ENCODE peak calls at places on chromosomes 12 and 14, in seven cellular contexts. Q, B, N, D, U, H and E are unnamed samples.

GRCh38 chr12:124774462-124775167 is 89.0 kb downstream of the SCARB1 start:
- DNase-seq in Q (no peak), B (no peak), N (peak; percentile 96), D (peak; percentile 95), U (peak; percentile 99), H (peak; percentile 98), E (peak; percentile 48)

GRCh38 chr12:105164068-105164467 is 56.5 kb downstream of the WASHC4 start:
- DNase-seq in Q (no peak), B (no peak), N (no peak), D (no peak), U (peak; percentile 32), H (peak; percentile 23), E (no peak)

GRCh38 chr14:100639280-100639679 is 52.1 kb upstream of the BEGAIN start:
- DNase-seq in Q (no peak), B (no peak), N (no peak), D (no peak), U (no peak), H (no peak), E (no peak)

GRCh38 chr12:52221912-52222457 is 11.1 kb upstream of the KRT7 start:
- DNase-seq in Q (peak; percentile 45), B (peak; percentile 99), N (no peak), D (peak; percentile 51), U (no peak), H (peak; percentile 48), E (no peak)

GRCh38 chr14:24439257-24439656 is 3.3 kb downstream of the SDR39U1 start:
- DNase-seq in Q (no peak), B (no peak), N (no peak), D (no peak), U (no peak), H (no peak), E (no peak)

GRCh38 chr14:99603471-99603933 is 505 bp downstream of the CCDC85C start:
- DNase-seq in Q (peak; percentile 43), B (peak; percentile 81), N (peak; percentile 48), D (peak; percentile 43), U (peak; percentile 41), H (peak; percentile 43), E (peak; percentile 54)

GRCh38 chr12:26701604-26702215 is 131.3 kb downstream of the ITPR2 start:
- DNase-seq in Q (no peak), B (no peak), N (peak; percentile 76), D (peak; percentile 66), U (peak; percentile 33), H (peak; percentile 75), E (no peak)

GRCh38 chr14:103889313-103890051 is 38.8 kb upstream of the TDRD9 start:
- DNase-seq in Q (no peak), B (no peak), N (peak; percentile 8), D (peak; percentile 9), U (peak; percentile 16), H (peak; percentile 35), E (no peak)

GRCh38 chr12:55009171-55009570 is 10.6 kb upstream of the NEUROD4 start:
- DNase-seq in Q (no peak), B (no peak), N (no peak), D (no peak), U (no peak), H (no peak), E (no peak)

GRCh38 chr12:459430-460258 is at the start of gene B4GALNT3:
- DNase-seq in Q (peak; percentile 37), B (peak; percentile 97), N (peak; percentile 17), D (no peak), U (no peak), H (no peak), E (peak; percentile 24)

GRCh38 chr12:2453076-2453806 is 341.5 kb upstream of the FKBP4 start:
- DNase-seq in Q (no peak), B (no peak), N (no peak), D (peak; percentile 16), U (no peak), H (no peak), E (no peak)

DNA sequence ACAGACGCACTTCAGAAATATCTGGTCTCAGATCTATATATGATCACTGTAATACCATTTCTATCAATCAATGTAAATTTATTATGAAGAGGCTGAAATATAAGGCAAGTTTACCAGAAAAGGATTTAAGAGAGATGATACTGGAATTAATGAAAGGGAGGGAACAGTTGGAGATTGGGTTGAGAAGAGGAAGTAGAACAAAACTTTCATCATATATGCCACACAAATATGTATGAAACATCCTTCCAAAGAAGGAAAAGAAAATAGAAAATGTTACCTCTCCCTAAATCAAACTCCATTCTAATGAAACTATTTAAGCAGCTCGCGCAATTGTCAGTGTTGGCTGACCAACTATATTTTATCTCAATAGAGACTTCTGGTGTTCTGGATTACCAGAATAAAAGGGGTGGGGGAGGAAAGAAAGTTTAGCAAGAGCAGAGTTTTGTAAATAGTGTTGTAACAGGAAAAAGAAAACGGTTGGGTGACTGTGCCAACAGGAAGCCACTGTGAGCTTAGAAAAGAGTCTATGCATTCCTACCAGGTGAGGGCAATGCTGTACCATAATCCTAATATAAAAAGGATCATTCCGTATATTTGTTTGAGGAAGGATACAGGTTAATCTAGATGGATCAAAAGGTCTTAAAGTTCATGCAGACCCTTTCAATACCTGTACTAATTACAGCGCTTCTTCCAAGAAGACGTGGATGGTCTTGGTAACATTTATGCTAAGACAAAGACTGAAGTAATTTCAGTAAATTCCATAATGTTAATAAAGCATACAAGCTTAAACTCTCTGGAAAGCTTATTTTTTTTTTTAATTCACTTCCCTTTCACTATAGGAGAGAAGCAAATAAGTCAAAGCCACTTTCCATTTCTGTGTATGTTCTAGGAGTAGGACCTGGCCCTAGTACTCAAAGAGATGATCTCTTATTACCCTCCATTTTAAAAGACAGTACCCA is 14.5 kb upstream of the LLPH start:
- DNase-seq in Q (no peak), B (peak; percentile 66), N (peak; percentile 96), D (peak; percentile 77), U (peak; percentile 31), H (peak; percentile 91), E (no peak)
- TF ChIP-seq CTCF in Q (peak; percentile 27), B (peak; percentile 91), N (peak; percentile 79), D (peak; percentile 65), U (peak; percentile 73), H (peak; percentile 74), E (no peak)

GRCh38 chr12:90441431-90441830 is 513.5 kb downstream of the CCER1 start:
- DNase-seq in Q (no peak), B (no peak), N (no peak), D (no peak), U (no peak), H (no peak), E (no peak)
- TF ChIP-seq CTCF in Q (no peak), B (peak; percentile 21), N (no peak), D (no peak), U (no peak), H (peak; percentile 3), E (no peak)

DNA sequence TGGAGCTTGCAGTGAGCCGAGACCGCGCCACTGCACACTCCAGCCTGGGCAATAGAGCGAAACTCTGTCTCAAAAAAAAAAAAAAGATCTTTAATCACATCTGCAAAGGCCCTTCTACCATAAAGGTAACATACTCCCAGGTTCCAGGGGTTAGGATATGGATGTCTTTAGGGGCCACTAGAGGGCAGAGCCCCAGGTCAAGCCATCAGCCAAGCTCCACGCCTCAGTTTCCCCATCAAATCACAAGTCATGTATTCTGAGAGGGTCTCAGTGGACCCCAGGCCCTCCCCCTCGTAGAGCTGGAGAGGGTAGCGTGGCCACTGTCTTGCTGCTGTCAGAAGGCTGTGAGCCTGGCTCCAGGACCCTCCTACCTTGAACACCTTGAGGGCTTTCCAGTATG is 18.8 kb downstream of the SLC8B1 start:
- DNase-seq in Q (no peak), B (no peak), N (no peak), D (no peak), U (no peak), H (no peak), E (no peak)
- TF ChIP-seq CTCF in Q (no peak), B (peak; percentile 59), N (no peak), D (peak; percentile 10), U (no peak), H (peak; percentile 7), E (no peak)

DNA sequence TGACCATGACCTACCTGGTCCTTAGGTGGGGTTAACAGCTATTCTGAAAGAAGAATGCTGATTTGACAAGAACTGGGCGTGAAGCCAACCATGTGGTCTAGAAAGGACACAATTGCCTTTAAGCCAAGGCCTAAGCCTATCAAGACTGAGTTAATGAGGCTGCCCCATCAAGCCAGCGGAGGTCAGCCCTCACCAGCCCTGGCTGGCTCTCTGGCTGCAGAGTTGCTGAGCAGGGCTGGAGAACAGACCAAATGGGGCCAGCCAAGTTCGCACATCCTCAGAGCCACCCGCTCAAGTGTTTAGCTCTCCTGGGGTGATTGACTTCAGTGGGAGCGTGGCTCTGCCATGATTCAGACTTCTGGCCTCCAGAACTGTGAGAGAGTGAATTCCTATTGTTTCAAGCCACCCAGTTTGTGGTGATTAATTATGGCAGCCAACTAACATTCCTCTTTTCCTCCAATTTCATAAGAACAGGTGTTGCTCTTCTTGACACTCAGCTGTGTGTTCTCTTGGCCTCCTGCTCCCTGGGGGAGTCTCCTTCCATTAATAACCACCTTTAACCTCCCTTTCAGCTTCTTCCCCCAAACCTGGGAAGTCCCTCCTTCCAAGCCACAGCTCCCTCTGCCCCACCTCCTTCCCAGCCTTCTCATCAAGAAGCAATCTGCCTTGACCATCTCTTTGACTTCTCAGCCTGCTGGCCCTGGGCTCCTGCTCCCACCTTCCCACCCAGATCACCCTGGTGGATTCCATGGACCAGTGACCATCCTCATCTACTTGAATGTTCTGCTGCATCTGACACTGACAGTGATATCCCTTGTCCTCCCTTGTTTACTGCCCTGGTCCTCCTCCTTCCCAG is 5.3 kb upstream of the SERPINA5 start:
- DNase-seq in Q (no peak), B (no peak), N (peak; percentile 68), D (peak; percentile 87), U (peak; percentile 94), H (peak; percentile 92), E (no peak)
- TF ChIP-seq CTCF in Q (no peak), B (no peak), N (no peak), D (no peak), U (no peak), H (peak; percentile 8), E (no peak)

DNA sequence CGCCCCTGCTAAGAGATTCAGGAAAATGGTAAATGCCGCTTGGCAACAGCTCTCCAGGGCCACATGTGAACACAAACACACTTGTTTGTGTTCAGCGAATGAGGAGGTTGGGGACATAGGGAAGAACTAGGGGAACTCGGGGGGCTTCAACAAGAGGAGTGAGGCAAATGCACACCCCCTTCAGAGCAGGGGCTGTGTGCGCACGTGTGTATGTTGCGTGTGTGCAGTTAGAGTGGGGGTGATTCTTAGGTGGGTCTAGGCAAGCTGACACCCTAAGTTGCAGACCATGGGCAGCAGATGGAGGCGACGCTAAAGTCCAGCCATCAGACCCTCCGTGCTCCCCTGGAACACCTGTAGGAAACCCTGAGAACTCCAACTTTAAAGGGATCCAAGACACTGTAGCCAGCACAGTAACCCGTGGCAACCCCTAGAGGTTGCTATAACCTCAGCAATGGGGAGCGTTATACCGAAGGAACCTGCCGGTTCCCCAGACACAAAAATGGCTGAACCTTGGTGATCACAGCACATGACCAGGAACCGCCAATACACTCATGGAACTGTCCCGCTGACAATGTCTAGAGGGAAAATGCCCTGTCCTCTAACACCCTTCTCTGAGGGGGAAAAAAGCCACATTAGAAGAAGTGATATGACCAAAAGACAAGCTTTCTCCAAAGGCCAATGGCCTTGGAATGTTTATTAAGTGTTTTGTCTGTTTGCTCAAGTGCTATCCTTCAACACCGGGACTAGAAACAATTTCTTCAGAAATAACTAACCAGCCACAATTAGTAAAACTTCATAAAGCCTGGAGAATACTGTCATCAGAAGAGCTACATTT is 86.5 kb upstream of the CEP83 start:
- DNase-seq in Q (no peak), B (peak; percentile 89), N (peak; percentile 84), D (peak; percentile 47), U (peak; percentile 52), H (peak; percentile 88), E (no peak)
- TF ChIP-seq CTCF in Q (peak; percentile 59), B (peak; percentile 90), N (peak; percentile 88), D (peak; percentile 68), U (peak; percentile 89), H (peak; percentile 94), E (no peak)